ENCODE peak calls at places on chromosome 6, in four cellular contexts. E is HepG2, F is GM12878, Q is SK-N-SH. G is an unnamed sample.

GRCh38 chr6:110949679-110950285 is 8.7 kb upstream of the GTF3C6 start:
- DNase-seq in E (no peak), F (no peak), Q (peak; percentile 29), G (peak; percentile 38)

GRCh38 chr6:149823013-149823412 is 41.1 kb downstream of the LRP11 start:
- DNase-seq in E (no peak), F (no peak), Q (no peak), G (no peak)

GRCh38 chr6:8193541-8193940 is 91.2 kb upstream of the EEF1E1 start:
- DNase-seq in E (no peak), F (no peak), Q (no peak), G (no peak)

GRCh38 chr6:36945301-36945700 is 9.2 kb upstream of the PI16 start:
- DNase-seq in E (no peak), F (no peak), Q (no peak), G (no peak)

GRCh38 chr6:46764961-46765360 is 18.2 kb downstream of the ANKRD66 start:
- DNase-seq in E (no peak), F (no peak), Q (no peak), G (no peak)

GRCh38 chr6:16244869-16245451 is 6.6 kb downstream of the GMPR start:
- DNase-seq in E (no peak), F (no peak), Q (no peak), G (no peak)

GRCh38 chr6:37675606-37676005 is 22.1 kb downstream of the MDGA1 start:
- DNase-seq in E (no peak), F (no peak), Q (no peak), G (no peak)

GRCh38 chr6:155171747-155172191 is 92.0 kb upstream of the CLDN20 start:
- DNase-seq in E (no peak), F (no peak), Q (no peak), G (no peak)

GRCh38 chr6:13558718-13559117 is 15.7 kb upstream of the SIRT5 start:
- DNase-seq in E (no peak), F (no peak), Q (no peak), G (no peak)

GRCh38 chr6:47168176-47168575 is 126.0 kb upstream of the ADGRF1 start:
- DNase-seq in E (peak; percentile 52), F (no peak), Q (no peak), G (peak; percentile 91)

GRCh38 chr6:115750292-115750691 is 310.4 kb downstream of the FRK start:
- DNase-seq in E (no peak), F (no peak), Q (no peak), G (no peak)

GRCh38 chr6:28747631-28748157 is 176.1 kb downstream of the TRIM27 start:
- DNase-seq in E (peak; percentile 81), F (no peak), Q (no peak), G (peak; percentile 51)

GRCh38 chr6:169912266-169913095 is 161.1 kb downstream of the ERMARD start:
- DNase-seq in E (no peak), F (no peak), Q (no peak), G (no peak)

GRCh38 chr6:134863763-134864510 is 86.0 kb downstream of the ALDH8A1 start:
- DNase-seq in E (peak; percentile 30), F (no peak), Q (no peak), G (no peak)

DNA sequence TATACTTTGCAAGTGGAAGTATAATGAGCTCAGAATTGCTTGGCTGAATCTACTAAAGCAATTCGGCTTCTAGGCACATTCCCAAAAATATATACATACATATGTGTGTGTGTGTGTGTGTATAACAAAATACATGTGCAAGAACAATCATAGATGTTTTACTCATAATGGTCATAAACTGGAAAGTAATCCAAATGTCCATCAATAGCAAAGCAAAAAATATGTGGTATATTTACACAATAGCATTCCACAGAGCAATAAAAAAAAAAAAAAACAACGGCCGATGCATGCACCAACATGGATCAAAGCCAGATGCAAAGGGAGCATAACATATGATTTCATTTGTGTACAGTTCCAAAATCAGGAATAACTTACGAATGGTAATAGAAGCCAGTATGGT is 708.0 kb downstream of the RFPL4B start:
- DNase-seq in E (no peak), F (no peak), Q (no peak), G (no peak)
- TF ChIP-seq PBX3 in E (no peak), F (no peak), Q (no peak), G (no peak)

GRCh38 chr6:35052694-35053565 is 88.2 kb downstream of the TCP11 start:
- DNase-seq in E (no peak), F (no peak), Q (no peak), G (no peak)
- TF ChIP-seq PBX3 in E (no peak), F (no peak), Q (no peak), G (no peak)

GRCh38 chr6:104983296-104983695 is 26.4 kb downstream of the LIN28B start:
- DNase-seq in E (no peak), F (no peak), Q (no peak), G (no peak)
- TF ChIP-seq PBX3 in E (no peak), F (no peak), Q (no peak), G (no peak)

DNA sequence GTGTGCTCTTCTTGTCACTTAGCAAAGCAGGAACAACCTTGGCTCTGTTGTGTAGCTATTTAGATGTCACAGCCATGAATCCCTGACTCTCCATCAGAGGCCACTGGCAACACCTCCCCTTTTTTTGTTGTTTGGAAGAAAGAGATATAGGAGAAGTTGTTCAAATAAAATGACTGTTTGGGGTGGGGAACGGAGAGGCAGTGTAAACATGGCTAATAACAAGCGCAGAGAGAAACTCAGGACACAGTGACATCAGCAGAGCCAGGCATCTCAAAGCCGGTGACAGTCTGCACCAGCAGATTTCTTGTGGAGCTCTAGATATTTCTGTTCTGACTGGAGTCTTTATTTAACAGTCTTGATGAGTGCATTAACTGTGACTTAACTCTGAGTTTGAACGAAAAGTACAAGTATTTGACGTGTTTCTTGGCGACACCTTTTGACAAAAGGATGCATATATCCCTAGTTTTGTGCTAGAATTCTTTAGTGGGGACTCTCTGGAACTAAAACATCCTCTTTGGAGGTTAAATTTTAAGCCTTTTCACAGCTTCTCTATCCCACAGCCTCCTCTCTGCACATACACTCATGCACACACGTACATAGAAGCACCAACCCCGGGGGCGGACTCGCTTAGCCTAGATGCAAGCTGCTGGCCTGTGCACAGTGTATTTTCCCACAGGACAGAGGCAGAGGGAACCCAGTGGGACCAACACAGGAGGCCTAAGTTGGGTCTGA is 53.8 kb downstream of the ADAT2 start:
- DNase-seq in E (peak; percentile 93), F (no peak), Q (no peak), G (no peak)
- TF ChIP-seq PBX3 in E (no peak), F (no peak), Q (no peak), G (no peak)

GRCh38 chr6:33630014-33630413 is 8.9 kb downstream of the ITPR3 start:
- DNase-seq in E (no peak), F (no peak), Q (no peak), G (no peak)
- TF ChIP-seq PBX3 in E (no peak), F (no peak), Q (no peak), G (no peak)

GRCh38 chr6:34237316-34237721 is 646 bp downstream of the HMGA1 start:
- DNase-seq in E (no peak), F (no peak), Q (peak; percentile 87), G (no peak)
- TF ChIP-seq PBX3 in E (no peak), F (no peak), Q (no peak), G (no peak)

DNA sequence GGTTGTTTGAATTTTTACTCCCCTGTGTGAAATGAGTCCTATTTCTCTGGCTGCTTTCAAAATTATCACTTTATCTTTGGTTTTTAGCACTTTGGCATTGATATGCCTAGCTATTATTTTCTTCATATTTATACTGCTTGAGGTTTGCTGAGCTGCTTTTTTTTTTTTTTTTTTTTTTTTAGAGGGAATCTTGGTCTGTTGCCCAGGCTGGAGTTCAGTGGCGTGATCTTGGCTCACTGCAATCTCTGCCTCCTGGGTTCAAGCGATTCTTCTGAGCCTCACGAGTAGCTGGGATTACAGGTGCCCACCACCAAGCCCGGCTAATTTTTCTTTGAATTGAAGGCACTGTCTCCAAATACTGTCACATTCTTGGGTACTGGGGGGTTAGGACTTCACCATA is 40.6 kb downstream of the STXBP5 start:
- DNase-seq in E (no peak), F (no peak), Q (no peak), G (no peak)
- TF ChIP-seq PBX3 in E (no peak), F (no peak), Q (no peak), G (no peak)

G was measured in A549.